ENCODE peak calls at places on chromosomes 3 and 15, in ten cellular contexts. L is stimulated activated CD4-positive, alpha-beta T cell treated with anti-CD3 and anti-CD28 coated beads, Interleukin-15, amount 100 ng/mL, for 1 hour; H is CD4-positive, CD25-positive, alpha-beta regulatory T cell; P is NCI-H510A; M is ovary; S is NCI-H345; E is activated B cell treated with CpG ODN at 0.5 μM for 24 hours; T is mucosa of descending colon; X is keratinocyte; U is bronchial epithelial cell. G is an unnamed sample.

GRCh38 chr3:124764746-124765145 is 34.5 kb downstream of the UMPS start:
- DNase-seq in L (no peak), H (no peak), P (no peak), M (no peak), S (no peak), E (no peak), T (no peak), X (no peak), U (no peak), G (no peak)

GRCh38 chr3:116356056-116356455 is 89.2 kb downstream of the LSAMP start:
- DNase-seq in L (no peak), H (no peak), P (no peak), M (no peak), S (no peak), E (no peak), T (no peak), X (no peak), U (no peak), G (no peak)

GRCh38 chr3:57794501-57794900 is 38.4 kb downstream of the SLMAP start:
- DNase-seq in L (no peak), H (no peak), P (no peak), M (no peak), S (no peak), E (no peak), T (no peak), X (no peak), U (no peak), G (no peak)

GRCh38 chr3:22937536-22937935 is 265.6 kb upstream of the UBE2E2 start:
- DNase-seq in L (no peak), H (no peak), P (no peak), M (no peak), S (no peak), E (no peak), T (no peak), X (no peak), U (no peak), G (no peak)

GRCh38 chr15:85073556-85074194 is 92.0 kb downstream of the PDE8A start:
- DNase-seq in L (no peak), H (peak; percentile 11), P (no peak), M (no peak), S (no peak), E (no peak), T (no peak), X (no peak), U (peak; percentile 73), G (no peak)

GRCh38 chr3:174937488-174937887 is 78.4 kb downstream of the NAALADL2 start:
- DNase-seq in L (no peak), H (no peak), P (no peak), M (no peak), S (no peak), E (no peak), T (no peak), X (no peak), U (peak; percentile 44), G (no peak)

GRCh38 chr3:127256138-127256537 is 31.7 kb downstream of the PRR20G start:
- DNase-seq in L (no peak), H (no peak), P (no peak), M (no peak), S (no peak), E (no peak), T (no peak), X (no peak), U (no peak), G (no peak)

GRCh38 chr3:46663611-46664135 is 29.8 kb downstream of the ALS2CL start:
- DNase-seq in L (no peak), H (peak; percentile 26), P (peak; percentile 56), M (peak; percentile 15), S (peak; percentile 81), E (no peak), T (no peak), X (no peak), U (peak; percentile 42), G (peak; percentile 23)

GRCh38 chr3:9087831-9088413 is 124.7 kb upstream of the RAD18 start:
- DNase-seq in L (no peak), H (no peak), P (no peak), M (no peak), S (no peak), E (no peak), T (peak; percentile 29), X (no peak), U (no peak), G (no peak)

GRCh38 chr15:45378149-45378912 is at the start of gene GATM:
- DNase-seq in L (no peak), H (peak; percentile 27), P (no peak), M (peak; percentile 80), S (peak; percentile 41), E (peak; percentile 64), T (peak; percentile 81), X (no peak), U (peak; percentile 77), G (peak; percentile 80)